ENCODE peak calls at places on chromosome 15, in six cellular contexts. Y is IMR-90, T is progenitor cell of endocrine pancreas, N is SW 1271, W is B cell, P is AG04450. E is an unnamed sample.

GRCh38 chr15:51368751-51369450 is 27.4 kb downstream of the GLDN start:
- DNase-seq in T (no peak), P (peak; percentile 81), W (no peak), Y (peak; percentile 93), N (no peak), E (no peak)

GRCh38 chr15:42392309-42393024 is 33.2 kb downstream of the CAPN3 start:
- DNase-seq in T (no peak), P (no peak), W (peak; percentile 10), N (no peak), Y (no peak), E (peak; percentile 35)

GRCh38 chr15:29103825-29104565 is 165.6 kb downstream of the NSMCE3 start:
- DNase-seq in N (no peak), Y (peak; percentile 68), W (no peak), T (peak; percentile 85), P (peak; percentile 49), E (peak; percentile 83)

GRCh38 chr15:37112171-37112570 is 11.8 kb upstream of the MEIS2 start:
- DNase-seq in W (no peak), Y (no peak), N (no peak), T (no peak), P (no peak), E (no peak)

GRCh38 chr15:31270767-31271166 is 55.9 kb upstream of the KLF13 start:
- DNase-seq in P (no peak), N (no peak), W (no peak), T (no peak), Y (no peak), E (no peak)

GRCh38 chr15:34682673-34683072 is 72.1 kb downstream of the GJD2 start:
- DNase-seq in T (no peak), Y (peak; percentile 76), W (no peak), P (peak; percentile 8), N (peak; percentile 1), E (no peak)

GRCh38 chr15:28918141-28918983 is 32.6 kb downstream of the APBA2 start:
- DNase-seq in Y (no peak), T (peak; percentile 32), P (no peak), N (no peak), W (no peak), E (peak; percentile 43)

GRCh38 chr15:37891754-37892368 is 42.6 kb upstream of the TMCO5A start:
- DNase-seq in N (peak; percentile 37), Y (peak; percentile 70), W (no peak), T (no peak), P (peak; percentile 37), E (no peak)

GRCh38 chr15:63729115-63729884 is 104.4 kb downstream of the HERC1 start:
- DNase-seq in N (no peak), W (no peak), Y (peak; percentile 6), P (no peak), T (no peak), E (no peak)

GRCh38 chr15:98952381-98952803 is 55.2 kb downstream of the PGPEP1L start:
- DNase-seq in Y (peak; percentile 72), W (no peak), N (no peak), T (no peak), P (no peak), E (no peak)

GRCh38 chr15:72962054-72962702 is 90.1 kb upstream of the NEO1 start:
- DNase-seq in N (no peak), W (no peak), T (no peak), P (no peak), Y (no peak), E (no peak)

GRCh38 chr15:38555686-38556334 is 8.8 kb downstream of the RASGRP1 start:
- DNase-seq in Y (peak; percentile 95), W (no peak), P (peak; percentile 76), T (no peak), N (no peak), E (no peak)

GRCh38 chr15:42331235-42331634 is 28.1 kb upstream of the CAPN3 start:
- DNase-seq in W (no peak), Y (peak; percentile 11), T (no peak), P (no peak), N (no peak), E (no peak)

GRCh38 chr15:43975326-43975725 is 148.5 kb downstream of the WDR76 start:
- DNase-seq in N (no peak), T (no peak), W (no peak), P (no peak), Y (no peak), E (no peak)

GRCh38 chr15:67824900-67825879 is at the start of gene SKOR1:
- DNase-seq in P (no peak), W (no peak), N (no peak), T (no peak), Y (peak; percentile 37), E (no peak)

GRCh38 chr15:27863000-27863399 is 236.1 kb downstream of the OCA2 start:
- DNase-seq in P (no peak), W (no peak), Y (no peak), T (no peak), N (no peak), E (no peak)

GRCh38 chr15:43168192-43169107 is 16.8 kb upstream of the CCNDBP1 start:
- DNase-seq in W (no peak), N (no peak), Y (peak; percentile 81), P (no peak), T (no peak), E (no peak)

GRCh38 chr15:86572368-86572841 is 492.7 kb downstream of the AGBL1 start:
- DNase-seq in P (no peak), N (no peak), W (no peak), T (no peak), Y (no peak), E (no peak)

GRCh38 chr15:100897201-100897872 is 17.7 kb downstream of the ALDH1A3 start:
- DNase-seq in Y (no peak), W (no peak), P (no peak), N (no peak), T (no peak), E (no peak)

GRCh38 chr15:35058534-35059054 is 26.5 kb downstream of the NANOGP8 start:
- DNase-seq in T (no peak), P (no peak), N (no peak), W (no peak), Y (no peak), E (no peak)

GRCh38 chr15:35858707-35859106 is 312.7 kb upstream of the DPH6 start:
- DNase-seq in T (no peak), W (no peak), P (no peak), N (no peak), Y (peak; percentile 5), E (no peak)

GRCh38 chr15:61195116-61196002 is 33.7 kb downstream of the RORA start:
- DNase-seq in T (no peak), W (no peak), Y (peak; percentile 43), N (peak; percentile 52), P (no peak), E (peak; percentile 11)

GRCh38 chr15:67035886-67036285 is 29.5 kb upstream of the SMAD3 start:
- DNase-seq in T (no peak), N (no peak), P (no peak), W (no peak), Y (peak; percentile 51), E (no peak)

GRCh38 chr15:42020713-42021273 is at the start of gene PLA2G4E:
- DNase-seq in T (no peak), N (no peak), P (no peak), Y (no peak), W (no peak), E (no peak)

GRCh38 chr15:26838742-26839460 is 28.0 kb upstream of the GABRA5 start:
- DNase-seq in P (no peak), Y (no peak), N (no peak), T (no peak), W (no peak), E (peak; percentile 18)

GRCh38 chr15:67004142-67004541 is 61.3 kb upstream of the SMAD3 start:
- DNase-seq in P (no peak), T (no peak), W (peak; percentile 44), Y (no peak), N (no peak), E (no peak)

GRCh38 chr15:50077655-50078054 is 41.4 kb downstream of the ATP8B4 start:
- DNase-seq in P (no peak), Y (no peak), W (no peak), N (no peak), T (no peak), E (no peak)

GRCh38 chr15:30783019-30783418 is 120.7 kb upstream of the FAN1 start:
- DNase-seq in T (no peak), Y (no peak), W (no peak), N (no peak), P (no peak), E (no peak)

GRCh38 chr15:29835301-29835700 is 13.0 kb upstream of the TJP1 start:
- DNase-seq in T (no peak), P (no peak), Y (peak; percentile 33), W (no peak), N (no peak), E (no peak)

GRCh38 chr15:38781196-38781595 is 216.6 kb upstream of the RASGRP1 start:
- DNase-seq in Y (no peak), W (no peak), N (no peak), T (no peak), P (no peak), E (no peak)

GRCh38 chr15:40493089-40493840 is 22.5 kb downstream of the CHST14 start:
- DNase-seq in N (no peak), P (no peak), W (no peak), Y (no peak), T (no peak), E (no peak)

GRCh38 chr15:64060716-64061115 is 14.4 kb upstream of the DAPK2 start:
- DNase-seq in N (no peak), Y (no peak), P (no peak), W (no peak), T (no peak), E (no peak)

GRCh38 chr15:70023769-70024491 is 73.8 kb downstream of the TLE3 start:
- DNase-seq in Y (peak; percentile 36), P (no peak), T (no peak), W (no peak), N (no peak), E (no peak)

GRCh38 chr15:44545934-44546802 is 9.2 kb downstream of the EIF3J start:
- DNase-seq in N (peak; percentile 16), T (no peak), P (no peak), W (no peak), Y (peak; percentile 52), E (no peak)

GRCh38 chr15:70703483-70703882 is 59.9 kb downstream of the UACA start:
- DNase-seq in W (no peak), Y (no peak), N (peak; percentile 55), T (no peak), P (no peak), E (no peak)

GRCh38 chr15:69973102-69973714 is 124.5 kb downstream of the TLE3 start:
- DNase-seq in T (no peak), Y (peak; percentile 37), W (no peak), N (no peak), P (no peak), E (no peak)

GRCh38 chr15:65804252-65804931 is 12.3 kb upstream of the DENND4A start:
- DNase-seq in T (no peak), Y (peak; percentile 63), W (no peak), N (no peak), P (no peak), E (no peak)

E was measured in neural crest cell.